ENCODE peak calls at places on chromosome 9, in five cellular contexts. X is GM19239; I is GM20000; P is NCI-H146; S is activated CD4-positive, alpha-beta T cell treated with anti-CD3 and anti-CD28 coated beads, Interleukin-2, amount 10 ng/mL, durations not matched to agents 7 days and 5 days. Z is an unnamed sample.

GRCh38 chr9:134462304-134462703 is 136.0 kb downstream of the RXRA start:
- DNase-seq in P (no peak), S (no peak), X (no peak), I (no peak), Z (no peak)

GRCh38 chr9:82188817-82189216 is 200.2 kb downstream of the SPATA31D1 start:
- DNase-seq in P (peak), X (no peak), S (no peak), I (no peak), Z (no peak)

GRCh38 chr9:136119259-136120118 is 814 bp upstream of the TMEM250 start:
- DNase-seq in P (peak), I (peak), X (no peak), S (no peak), Z (no peak)

GRCh38 chr9:109278216-109278615 is 42.6 kb downstream of the EPB41L4B start:
- DNase-seq in P (no peak), S (no peak), X (no peak), I (no peak), Z (no peak)

GRCh38 chr9:92468206-92468605 is 14.1 kb downstream of the ASPN start:
- DNase-seq in S (no peak), P (no peak), I (no peak), X (no peak), Z (no peak)

GRCh38 chr9:105296889-105297288 is 52.4 kb downstream of the SLC44A1 start:
- DNase-seq in P (no peak), S (no peak), I (no peak), X (no peak), Z (no peak)

GRCh38 chr9:128894764-128895163 is 12.8 kb downstream of the LRRC8A start:
- DNase-seq in I (no peak), S (peak), P (no peak), X (no peak), Z (no peak)

GRCh38 chr9:134375430-134376385 is 49.5 kb downstream of the RXRA start:
- DNase-seq in I (no peak), S (no peak), X (no peak), P (no peak), Z (no peak)

GRCh38 chr9:120807607-120808379 is 14.6 kb upstream of the FBXW2 start:
- DNase-seq in P (no peak), I (no peak), S (no peak), X (no peak), Z (no peak)

GRCh38 chr9:91395106-91395552 is 28.5 kb downstream of the NFIL3 start:
- DNase-seq in P (no peak), I (no peak), S (no peak), X (no peak), Z (no peak)

GRCh38 chr9:114235113-114235589 is 79.8 kb downstream of the COL27A1 start:
- DNase-seq in X (no peak), S (no peak), I (no peak), P (no peak), Z (no peak)

GRCh38 chr9:80285325-80285724 is 713.6 kb downstream of the TLE4 start:
- DNase-seq in S (no peak), X (no peak), P (no peak), I (no peak), Z (no peak)

GRCh38 chr9:108136646-108137045 is 647.1 kb upstream of the KLF4 start:
- DNase-seq in I (no peak), S (no peak), P (no peak), X (no peak), Z (no peak)

GRCh38 chr9:14769235-14769580 is 46.7 kb upstream of the CER1 start:
- DNase-seq in P (peak), S (no peak), X (no peak), I (peak), Z (peak)

GRCh38 chr9:4339357-4339756 is 39.5 kb upstream of the GLIS3 start:
- DNase-seq in P (peak), X (peak), I (peak), S (peak), Z (peak)

GRCh38 chr9:69463497-69464068 is 138.6 kb downstream of the ENTREP1 start:
- DNase-seq in S (no peak), P (peak), I (no peak), X (no peak), Z (no peak)

GRCh38 chr9:35756743-35757526 is 2.9 kb upstream of the MSMP start:
- DNase-seq in I (peak), X (peak), S (peak), P (peak), Z (peak)

GRCh38 chr9:110591526-110591925 is 12.0 kb upstream of the SVEP1 start:
- DNase-seq in P (no peak), I (no peak), S (no peak), X (no peak), Z (no peak)

GRCh38 chr9:4680750-4681149 is 1.4 kb downstream of the CDC37L1 start:
- DNase-seq in S (no peak), I (no peak), P (no peak), X (no peak), Z (no peak)

GRCh38 chr9:129868571-129869486 is 33.6 kb downstream of the USP20 start:
- DNase-seq in I (no peak), X (no peak), S (peak), P (no peak), Z (no peak)

GRCh38 chr9:71656496-71656895 is 111.8 kb downstream of the CEMIP2 start:
- DNase-seq in X (no peak), I (no peak), S (no peak), P (no peak), Z (no peak)

GRCh38 chr9:131625388-131625787 is 80.1 kb downstream of the PRRT1B start:
- DNase-seq in X (no peak), S (no peak), I (no peak), P (no peak), Z (no peak)

GRCh38 chr9:124595743-124596142 is 88.5 kb upstream of the NR5A1 start:
- DNase-seq in P (no peak), X (no peak), S (no peak), I (no peak), Z (no peak)

GRCh38 chr9:92669527-92669889 is 423 bp downstream of the IPPK start:
- DNase-seq in X (peak), P (peak), S (peak), I (peak), Z (no peak)

GRCh38 chr9:87122947-87123685 is 175.8 kb upstream of the GAS1 start:
- DNase-seq in S (no peak), X (no peak), P (no peak), I (no peak), Z (no peak)

GRCh38 chr9:78982849-78983248 is 588.9 kb upstream of the TLE4 start:
- DNase-seq in P (no peak), I (no peak), S (no peak), X (no peak), Z (no peak)

GRCh38 chr9:137415451-137415850 is 7.5 kb downstream of the EXD3 start:
- DNase-seq in P (no peak), S (no peak), X (no peak), I (no peak), Z (no peak)

GRCh38 chr9:12813960-12814876 is 39.4 kb downstream of the LURAP1L start:
- DNase-seq in I (no peak), P (peak), S (no peak), X (no peak), Z (peak)

GRCh38 chr9:71758785-71759184 is 9.5 kb downstream of the CEMIP2 start:
- DNase-seq in I (no peak), X (no peak), P (no peak), S (no peak), Z (peak)

GRCh38 chr9:35798658-35799366 is 7.4 kb downstream of the NPR2 start:
- DNase-seq in P (no peak), I (no peak), S (no peak), X (no peak), Z (no peak)

GRCh38 chr9:81609782-81610738 is 79.3 kb downstream of the TLE1 start:
- DNase-seq in I (no peak), X (no peak), S (no peak), P (no peak), Z (no peak)

GRCh38 chr9:88786291-88787054 is 204.8 kb upstream of the S1PR3 start:
- DNase-seq in S (no peak), I (no peak), P (no peak), X (no peak), Z (no peak)

GRCh38 chr9:133869674-133870419 is 122.3 kb downstream of the VAV2 start:
- DNase-seq in S (peak), X (no peak), P (no peak), I (no peak), Z (no peak)

Z was measured in NCI-H748 treated with DMSO at 0.1 percent for 48 hours.